ENCODE peak calls at places on chromosomes 5 and 9, in eight cellular contexts. O is CD8-positive, alpha-beta T cell; U is neural progenitor cell; F is lower leg skin; I is psoas muscle; Q is GM06990; Y is transverse colon; K is NB4. S is an unnamed sample.

GRCh38 chr9:36135791-36136276 is 699 bp upstream of the GLIPR2 start:
- DNase-seq in Y (peak; percentile 41), U (no peak), O (no peak), K (no peak), Q (no peak), F (peak; percentile 90), I (no peak), S (no peak)

GRCh38 chr5:38922199-38922598 is 76.4 kb downstream of the OSMR start:
- DNase-seq in I (no peak), U (peak; percentile 66), O (no peak), K (peak; percentile 63), F (no peak), Y (peak; percentile 29), Q (no peak), S (peak; percentile 3)

GRCh38 chr5:35598707-35599370 is 18.8 kb upstream of the SPEF2 start:
- DNase-seq in Q (no peak), Y (peak; percentile 53), K (peak; percentile 35), U (peak; percentile 31), F (no peak), O (no peak), I (no peak), S (no peak)

GRCh38 chr9:112283854-112284253 is 49.6 kb downstream of the PTBP3 start:
- DNase-seq in Y (no peak), U (peak; percentile 26), I (no peak), K (no peak), F (no peak), O (no peak), Q (no peak), S (no peak)

GRCh38 chr9:33750307-33750838 is 45.0 kb upstream of the PRSS3 start:
- DNase-seq in O (no peak), Q (no peak), I (no peak), Y (peak; percentile 70), F (no peak), K (no peak), U (no peak), S (no peak)

GRCh38 chr5:55919625-55920024 is 68.5 kb downstream of the IL31RA start:
- DNase-seq in K (no peak), I (no peak), F (no peak), O (peak; percentile 45), Y (no peak), Q (no peak), U (no peak), S (no peak)

GRCh38 chr9:129242191-129242953 is 64.3 kb upstream of the IER5L start:
- DNase-seq in U (no peak), O (no peak), F (no peak), I (peak; percentile 52), Q (no peak), Y (no peak), K (no peak), S (no peak)

GRCh38 chr9:101455656-101456235 is 20.2 kb upstream of the ALDOB start:
- DNase-seq in Q (no peak), K (no peak), U (no peak), F (no peak), Y (no peak), I (no peak), O (no peak), S (no peak)

GRCh38 chr5:126619781-126620180 is 19.0 kb downstream of the PHAX start:
- DNase-seq in I (no peak), F (no peak), Q (no peak), O (no peak), U (no peak), Y (no peak), K (no peak), S (no peak)

GRCh38 chr9:135662758-135663450 is at the start of gene LCN9:
- DNase-seq in U (no peak), Y (no peak), F (no peak), Q (no peak), I (no peak), K (no peak), O (no peak), S (no peak)

GRCh38 chr5:34944460-34945047 is 15.2 kb downstream of the DNAJC21 start:
- DNase-seq in I (no peak), O (no peak), K (no peak), Q (no peak), Y (no peak), F (no peak), U (no peak), S (no peak)

GRCh38 chr9:135951889-135952663 is 9.1 kb downstream of the UBAC1 start:
- DNase-seq in K (no peak), I (peak; percentile 93), F (no peak), Q (no peak), U (peak; percentile 53), O (no peak), Y (no peak), S (no peak)

GRCh38 chr9:93112864-93113389 is 16.9 kb downstream of the CARD19 start:
- DNase-seq in I (peak; percentile 54), K (no peak), Q (peak; percentile 1), U (no peak), Y (no peak), O (no peak), F (peak; percentile 82), S (no peak)

DNA sequence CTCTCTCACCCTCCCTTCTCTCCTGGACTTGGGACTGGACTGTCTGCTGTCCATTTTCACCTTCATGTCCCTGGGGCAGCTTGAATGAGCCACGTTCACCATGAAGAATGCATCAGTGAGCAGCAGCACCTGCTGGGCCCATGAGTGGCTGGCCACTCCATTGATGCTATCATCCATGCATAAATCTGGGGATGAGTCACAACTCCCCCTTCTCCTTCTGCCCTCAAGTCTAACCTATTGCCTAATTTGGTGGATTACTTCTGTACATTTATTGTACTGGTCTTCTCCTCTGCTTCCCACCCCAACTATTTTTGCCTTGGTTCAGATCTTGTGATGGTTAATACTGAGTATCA is 46.9 kb downstream of the GDNF start:
- DNase-seq in O (no peak), Y (no peak), F (no peak), U (no peak), I (no peak), K (peak; percentile 12), Q (no peak), S (no peak)
- TF ChIP-seq CTCF in O (no peak), Y (no peak), F (no peak), U (no peak), I (no peak), K (no peak), Q (no peak), S (no peak)

GRCh38 chr5:2036885-2037284 is 154.2 kb upstream of the IRX4 start:
- DNase-seq in Y (no peak), F (no peak), O (no peak), I (no peak), Q (no peak), K (no peak), U (no peak), S (no peak)

GRCh38 chr5:2039180-2039531 is 156.4 kb upstream of the IRX4 start:
- DNase-seq in F (no peak), I (no peak), K (no peak), U (peak; percentile 32), O (no peak), Y (no peak), Q (no peak), S (no peak)

GRCh38 chr5:2044041-2044440 is 161.3 kb upstream of the IRX4 start:
- DNase-seq in Y (no peak), Q (no peak), K (no peak), I (no peak), F (no peak), U (no peak), O (no peak), S (no peak)

DNA sequence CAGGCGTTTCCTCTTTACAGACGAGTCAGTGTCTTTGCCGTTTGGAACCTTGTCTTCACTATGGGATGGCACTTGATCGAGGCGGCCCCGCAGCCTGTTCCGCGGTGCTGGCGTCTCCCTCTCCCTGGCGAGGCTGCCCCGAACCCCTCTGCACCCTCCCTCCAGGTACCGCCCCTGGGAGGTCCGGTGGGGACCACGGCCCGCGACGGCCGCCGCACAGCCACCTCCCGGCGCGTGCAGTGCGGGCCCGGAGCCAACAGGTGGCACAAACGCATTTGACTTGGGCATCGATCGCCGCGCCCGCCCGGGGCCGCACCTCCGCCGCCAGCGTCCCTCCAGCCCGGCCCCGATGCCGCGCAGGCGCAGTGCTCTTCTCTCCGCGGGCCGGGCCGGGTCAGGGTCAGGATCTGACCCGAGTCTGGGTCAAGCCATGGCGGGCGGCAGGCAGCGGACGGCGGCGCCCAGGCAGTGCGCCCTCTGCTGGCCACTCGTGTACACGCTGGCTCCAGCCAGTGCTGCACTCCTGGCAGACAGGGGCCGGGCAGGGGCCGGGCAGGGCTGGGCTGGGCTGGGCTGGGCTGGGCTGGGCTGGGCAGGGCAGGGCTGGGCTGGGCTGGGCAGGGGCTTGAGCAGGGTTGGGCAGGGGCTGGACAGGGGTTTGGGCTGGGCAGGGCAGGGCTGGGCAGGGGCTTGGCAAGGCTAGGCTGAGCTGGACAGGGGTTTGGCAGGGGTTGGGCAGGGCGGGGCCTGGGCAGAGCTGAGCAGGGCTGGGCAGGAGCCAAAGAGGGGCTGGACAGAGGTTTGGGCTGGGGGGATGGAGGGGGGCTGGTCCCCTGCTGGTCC is 155.8 kb upstream of the IRX4 start:
- DNase-seq in I (peak; percentile 80), Y (peak; percentile 51), O (peak; percentile 78), F (peak; percentile 93), Q (peak; percentile 73), K (peak; percentile 56), U (peak; percentile 97), S (no peak)
- H3K4me3 ChIP-seq in I (peak overlapping the region; percentile 60), Y (peak overlapping the region; percentile 6), O (peak overlapping the region; percentile 45), F (peak overlapping the region; percentile 24), Q (peak overlapping the region; percentile 44), K (no peak overlapping the region), U (peak overlapping the region; percentile 46), S (peak overlapping the region; percentile 52)

GRCh38 chr9:18896531-18897179 is 136.4 kb downstream of the SAXO1 start:
- DNase-seq in O (no peak), K (peak; percentile 75), I (no peak), F (peak; percentile 9), Q (no peak), Y (no peak), U (no peak), S (no peak)
- TF ChIP-seq CTCF in O (no peak), K (no peak), I (no peak), F (no peak), Q (no peak), Y (no peak), U (no peak), S (no peak)

GRCh38 chr9:254516-254915 is 39.9 kb downstream of the DOCK8 start:
- DNase-seq in F (no peak), Q (no peak), O (no peak), I (no peak), Y (no peak), U (no peak), K (no peak), S (no peak)

GRCh38 chr9:259405-260404 is 45.0 kb downstream of the DOCK8 start:
- DNase-seq in F (no peak), K (peak; percentile 56), U (no peak), Q (no peak), Y (no peak), O (no peak), I (no peak), S (no peak)

GRCh38 chr9:253539-253938 is 38.9 kb downstream of the DOCK8 start:
- DNase-seq in Y (no peak), K (no peak), U (no peak), F (no peak), Q (no peak), I (no peak), O (no peak), S (no peak)

DNA sequence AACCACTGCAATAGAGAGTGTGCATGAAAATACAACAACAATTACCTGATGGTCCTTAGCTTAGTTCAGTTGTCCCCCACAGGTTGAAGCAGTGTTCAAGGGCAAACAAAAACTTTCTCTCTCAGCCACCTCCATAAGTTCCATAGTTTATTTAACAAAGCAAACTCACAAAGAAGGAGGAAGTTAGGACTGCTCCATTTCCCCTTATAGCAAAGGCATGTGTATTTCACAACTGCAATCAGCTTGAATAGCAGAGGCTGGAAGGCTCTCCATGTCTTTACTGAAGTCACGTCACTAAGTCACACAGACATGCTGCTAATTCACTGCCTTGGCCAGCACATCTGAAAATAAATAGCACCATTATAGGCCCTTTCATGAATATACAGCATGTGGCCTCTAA is 43.3 kb downstream of the DOCK8 start:
- DNase-seq in Q (no peak), U (no peak), F (no peak), Y (no peak), K (peak; percentile 91), O (no peak), I (no peak), S (no peak)
- H3K4me3 ChIP-seq in Q (no peak overlapping the region), U (no peak overlapping the region), F (no peak overlapping the region), Y (no peak overlapping the region), K (no peak overlapping the region), O (no peak overlapping the region), I (no peak overlapping the region), S (no peak overlapping the region)

S was measured in GM12864.